ENCODE peak calls at places on chromosomes 6 and 20, in eight cellular contexts. One of them, this sample, is unnamed.
A peak's percentile ranks its signal among the peaks of the same experiment; 100 is the strongest.

GRCh38 chr20:57412347-57413029 is 21.3 kb downstream of the RBM38 start:
- DNase-seq in A549: no peak
- DNase-seq in spleen: peak; percentile 51
- DNase-seq in tibial nerve: no peak
- DNase-seq in astrocyte of the spinal cord: no peak
- DNase-seq in heart right ventricle: no peak
- DNase-seq in HCT116: no peak
- DNase-seq in cardiac muscle cell: no peak
- DNase-seq in this sample: no peak

GRCh38 chr6:159758031-159759001 is 3.5 kb upstream of the ACAT2 start:
- DNase-seq in HCT116: peak; percentile 23
- DNase-seq in tibial nerve: no peak
- DNase-seq in cardiac muscle cell: peak; percentile 44
- DNase-seq in astrocyte of the spinal cord: peak; percentile 51
- DNase-seq in heart right ventricle: no peak
- DNase-seq in spleen: no peak
- DNase-seq in A549: peak; percentile 33
- DNase-seq in this sample: no peak

GRCh38 chr20:59805266-59805665 is 128.2 kb downstream of the SYCP2 start:
- DNase-seq in spleen: peak; percentile 30
- DNase-seq in A549: no peak
- DNase-seq in astrocyte of the spinal cord: no peak
- DNase-seq in cardiac muscle cell: no peak
- DNase-seq in HCT116: no peak
- DNase-seq in heart right ventricle: no peak
- DNase-seq in tibial nerve: peak; percentile 2
- DNase-seq in this sample: no peak

GRCh38 chr6:167750956-167751358 is 75.8 kb upstream of the AFDN start:
- DNase-seq in heart right ventricle: peak; percentile 52
- DNase-seq in cardiac muscle cell: no peak
- DNase-seq in spleen: peak; percentile 74
- DNase-seq in tibial nerve: no peak
- DNase-seq in astrocyte of the spinal cord: no peak
- DNase-seq in HCT116: peak; percentile 8
- DNase-seq in A549: no peak
- DNase-seq in this sample: no peak

GRCh38 chr20:9761476-9761875 is 77.4 kb downstream of the PAK5 start:
- DNase-seq in tibial nerve: no peak
- DNase-seq in spleen: no peak
- DNase-seq in cardiac muscle cell: no peak
- DNase-seq in heart right ventricle: no peak
- DNase-seq in A549: no peak
- DNase-seq in astrocyte of the spinal cord: no peak
- DNase-seq in HCT116: no peak
- DNase-seq in this sample: no peak

GRCh38 chr20:38477747-38478146 is 5.1 kb downstream of the RALGAPB start:
- DNase-seq in HCT116: no peak
- DNase-seq in astrocyte of the spinal cord: no peak
- DNase-seq in tibial nerve: no peak
- DNase-seq in cardiac muscle cell: no peak
- DNase-seq in A549: no peak
- DNase-seq in heart right ventricle: no peak
- DNase-seq in spleen: no peak
- DNase-seq in this sample: no peak

GRCh38 chr20:36440370-36441026 is 100.8 kb upstream of the MYL9 start:
- DNase-seq in cardiac muscle cell: no peak
- DNase-seq in A549: no peak
- DNase-seq in HCT116: no peak
- DNase-seq in spleen: no peak
- DNase-seq in astrocyte of the spinal cord: no peak
- DNase-seq in tibial nerve: no peak
- DNase-seq in heart right ventricle: no peak
- DNase-seq in this sample: no peak

GRCh38 chr6:78607188-78607587 is 260.2 kb upstream of the IRAK1BP1 start:
- DNase-seq in HCT116: no peak
- DNase-seq in spleen: no peak
- DNase-seq in tibial nerve: no peak
- DNase-seq in astrocyte of the spinal cord: peak; percentile 65
- DNase-seq in heart right ventricle: no peak
- DNase-seq in cardiac muscle cell: peak; percentile 21
- DNase-seq in A549: no peak
- DNase-seq in this sample: no peak

GRCh38 chr6:149859938-149860337 is 4.2 kb downstream of the LRP11 start:
- DNase-seq in HCT116: no peak
- DNase-seq in heart right ventricle: no peak
- DNase-seq in cardiac muscle cell: no peak
- DNase-seq in A549: no peak
- DNase-seq in spleen: no peak
- DNase-seq in astrocyte of the spinal cord: no peak
- DNase-seq in tibial nerve: no peak
- DNase-seq in this sample: no peak

GRCh38 chr6:79077680-79078056 is 386 bp downstream of the PHIP start:
- DNase-seq in tibial nerve: no peak
- DNase-seq in astrocyte of the spinal cord: no peak
- DNase-seq in A549: no peak
- DNase-seq in HCT116: no peak
- DNase-seq in heart right ventricle: no peak
- DNase-seq in cardiac muscle cell: no peak
- DNase-seq in spleen: no peak
- DNase-seq in this sample: no peak

GRCh38 chr20:17960927-17961599 is 7.5 kb downstream of the SNX5 start:
- DNase-seq in cardiac muscle cell: peak; percentile 90
- DNase-seq in spleen: no peak
- DNase-seq in astrocyte of the spinal cord: peak; percentile 85
- DNase-seq in HCT116: no peak
- DNase-seq in tibial nerve: no peak
- DNase-seq in heart right ventricle: no peak
- DNase-seq in A549: no peak
- DNase-seq in this sample: no peak

GRCh38 chr20:34129518-34130162 is 17.6 kb upstream of the EIF2S2 start:
- DNase-seq in spleen: peak; percentile 79
- DNase-seq in HCT116: peak; percentile 75
- DNase-seq in cardiac muscle cell: peak; percentile 83
- DNase-seq in A549: peak; percentile 77
- DNase-seq in astrocyte of the spinal cord: peak; percentile 70
- DNase-seq in heart right ventricle: peak; percentile 64
- DNase-seq in tibial nerve: peak; percentile 88
- DNase-seq in this sample: peak; percentile 44

GRCh38 chr6:14472964-14473363 is 355.4 kb downstream of the CD83 start:
- DNase-seq in heart right ventricle: peak; percentile 16
- DNase-seq in A549: no peak
- DNase-seq in astrocyte of the spinal cord: peak; percentile 36
- DNase-seq in HCT116: no peak
- DNase-seq in cardiac muscle cell: peak; percentile 44
- DNase-seq in tibial nerve: no peak
- DNase-seq in spleen: no peak
- DNase-seq in this sample: no peak

GRCh38 chr20:51553897-51554504 is 11.5 kb upstream of the NFATC2 start:
- DNase-seq in HCT116: no peak
- DNase-seq in cardiac muscle cell: peak; percentile 49
- DNase-seq in astrocyte of the spinal cord: peak; percentile 47
- DNase-seq in spleen: no peak
- DNase-seq in heart right ventricle: no peak
- DNase-seq in A549: no peak
- DNase-seq in tibial nerve: no peak
- DNase-seq in this sample: no peak

DNA sequence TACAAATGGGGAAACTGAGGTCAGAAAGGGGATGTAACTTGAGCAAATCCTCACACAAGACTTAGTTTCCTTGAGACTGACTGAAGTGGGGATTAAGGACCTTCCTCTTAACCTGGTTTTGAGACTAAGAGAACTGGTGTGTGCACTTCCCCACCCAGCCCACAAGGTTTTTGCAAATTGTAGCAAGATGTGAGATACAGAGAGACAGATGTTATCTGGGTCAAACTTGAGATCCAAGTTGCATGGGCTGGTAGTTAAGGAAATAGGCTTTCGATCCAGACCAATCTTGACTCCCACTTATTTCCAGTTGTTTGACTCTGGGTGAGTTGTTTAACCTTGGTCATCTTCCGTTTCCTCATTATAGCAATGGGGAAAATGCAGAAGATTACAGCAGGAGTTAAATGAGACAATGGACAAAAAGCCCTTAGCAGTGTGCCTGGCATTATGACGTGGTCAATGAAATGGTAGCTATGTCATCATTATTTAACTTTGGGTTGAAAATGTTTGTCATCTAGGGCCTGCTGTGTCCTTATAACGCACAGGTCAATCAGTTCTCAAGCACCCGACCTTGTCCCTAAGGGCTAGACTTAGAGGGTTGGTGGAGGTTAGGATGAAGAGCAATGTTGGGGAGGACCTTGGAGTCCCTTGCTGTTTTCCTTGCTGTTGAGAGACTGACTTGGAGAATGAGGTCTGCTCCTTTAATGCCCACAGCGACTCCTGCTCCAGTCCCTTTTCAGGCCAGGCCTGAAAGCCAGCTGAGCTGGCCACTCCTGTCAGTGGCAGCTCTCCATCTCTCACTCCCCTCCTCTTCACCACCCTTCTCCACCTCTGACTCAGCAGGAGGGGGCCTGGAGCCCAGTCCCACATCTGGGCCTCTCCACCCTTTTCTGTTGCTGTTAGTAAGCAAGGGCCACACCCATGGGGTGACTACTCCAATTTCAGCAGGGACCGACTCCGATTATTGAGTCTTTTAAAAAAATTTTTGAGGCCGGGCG is 1.9 kb downstream of the SNX21 start:
- DNase-seq in A549: no peak
- DNase-seq in HCT116: no peak
- DNase-seq in spleen: peak; percentile 21
- DNase-seq in heart right ventricle: peak; percentile 44
- DNase-seq in astrocyte of the spinal cord: peak; percentile 28
- DNase-seq in tibial nerve: peak; percentile 49
- DNase-seq in cardiac muscle cell: no peak
- DNase-seq in this sample: no peak
- H3K4me3 ChIP-seq in A549: no peak overlapping the region
- H3K4me3 ChIP-seq in HCT116: no peak overlapping the region
- H3K4me3 ChIP-seq in spleen: peak overlapping the region; percentile 72
- H3K4me3 ChIP-seq in heart right ventricle: no peak overlapping the region
- H3K4me3 ChIP-seq in astrocyte of the spinal cord: no peak overlapping the region
- H3K4me3 ChIP-seq in tibial nerve: peak overlapping the region; percentile 62
- H3K4me3 ChIP-seq in cardiac muscle cell: no peak overlapping the region
- H3K4me3 ChIP-seq in this sample: peak overlapping the region; percentile 63

GRCh38 chr6:41784581-41785171 is 2.8 kb upstream of the TOMM6 start:
- DNase-seq in A549: no peak
- DNase-seq in HCT116: no peak
- DNase-seq in cardiac muscle cell: no peak
- DNase-seq in heart right ventricle: no peak
- DNase-seq in spleen: no peak
- DNase-seq in astrocyte of the spinal cord: no peak
- DNase-seq in tibial nerve: no peak
- DNase-seq in this sample: no peak

GRCh38 chr6:41787219-41787917 is at the start of gene TOMM6:
- DNase-seq in tibial nerve: peak; percentile 94
- DNase-seq in A549: peak; percentile 94
- DNase-seq in spleen: peak; percentile 99
- DNase-seq in astrocyte of the spinal cord: peak; percentile 96
- DNase-seq in HCT116: peak; percentile 88
- DNase-seq in cardiac muscle cell: peak; percentile 97
- DNase-seq in heart right ventricle: peak; percentile 95
- DNase-seq in this sample: peak; percentile 75

GRCh38 chr6:41785689-41786450 is 1.6 kb upstream of the TOMM6 start:
- DNase-seq in cardiac muscle cell: peak; percentile 39
- DNase-seq in spleen: no peak
- DNase-seq in heart right ventricle: no peak
- DNase-seq in tibial nerve: no peak
- DNase-seq in A549: no peak
- DNase-seq in astrocyte of the spinal cord: peak; percentile 28
- DNase-seq in HCT116: no peak
- DNase-seq in this sample: no peak

GRCh38 chr6:41785254-41785653 is 2.2 kb upstream of the TOMM6 start:
- DNase-seq in spleen: peak; percentile 80
- DNase-seq in heart right ventricle: no peak
- DNase-seq in astrocyte of the spinal cord: no peak
- DNase-seq in A549: no peak
- DNase-seq in HCT116: no peak
- DNase-seq in cardiac muscle cell: no peak
- DNase-seq in tibial nerve: no peak
- DNase-seq in this sample: no peak

GRCh38 chr6:41786451-41787218 is 859 bp upstream of the TOMM6 start:
- DNase-seq in spleen: peak; percentile 99
- DNase-seq in HCT116: peak; percentile 23
- DNase-seq in A549: peak; percentile 72
- DNase-seq in heart right ventricle: peak; percentile 91
- DNase-seq in astrocyte of the spinal cord: peak; percentile 81
- DNase-seq in cardiac muscle cell: peak; percentile 88
- DNase-seq in tibial nerve: peak; percentile 77
- DNase-seq in this sample: no peak
- TF ChIP-seq CTCF in spleen: peak; percentile 91
- TF ChIP-seq CTCF in HCT116: peak; percentile 75
- TF ChIP-seq CTCF in A549: peak; percentile 54
- TF ChIP-seq CTCF in heart right ventricle: peak; percentile 78
- TF ChIP-seq CTCF in astrocyte of the spinal cord: peak; percentile 64
- TF ChIP-seq CTCF in cardiac muscle cell: peak; percentile 60
- TF ChIP-seq CTCF in tibial nerve: peak; percentile 93
- TF ChIP-seq CTCF in this sample: peak; percentile 65

GRCh38 chr6:41470341-41471063 is 75.7 kb upstream of the FOXP4 start:
- DNase-seq in HCT116: no peak
- DNase-seq in cardiac muscle cell: peak; percentile 75
- DNase-seq in A549: no peak
- DNase-seq in spleen: no peak
- DNase-seq in astrocyte of the spinal cord: peak; percentile 29
- DNase-seq in tibial nerve: peak; percentile 55
- DNase-seq in heart right ventricle: no peak
- DNase-seq in this sample: no peak
- H3K4me3 ChIP-seq in HCT116: peak overlapping the region; percentile 48
- H3K4me3 ChIP-seq in cardiac muscle cell: peak overlapping the region; percentile 8
- H3K4me3 ChIP-seq in A549: no peak overlapping the region
- H3K4me3 ChIP-seq in spleen: peak overlapping the region; percentile 3
- H3K4me3 ChIP-seq in astrocyte of the spinal cord: no peak overlapping the region
- H3K4me3 ChIP-seq in tibial nerve: peak overlapping the region; percentile 6
- H3K4me3 ChIP-seq in heart right ventricle: no peak overlapping the region
- H3K4me3 ChIP-seq in this sample: no peak overlapping the region

GRCh38 chr6:4191271-4191721 is 55.9 kb upstream of the ECI2 start:
- DNase-seq in spleen: no peak
- DNase-seq in A549: no peak
- DNase-seq in heart right ventricle: no peak
- DNase-seq in HCT116: no peak
- DNase-seq in tibial nerve: no peak
- DNase-seq in astrocyte of the spinal cord: no peak
- DNase-seq in cardiac muscle cell: no peak
- DNase-seq in this sample: no peak

GRCh38 chr6:4189249-4189648 is 53.9 kb upstream of the ECI2 start:
- DNase-seq in A549: no peak
- DNase-seq in tibial nerve: no peak
- DNase-seq in spleen: no peak
- DNase-seq in heart right ventricle: no peak
- DNase-seq in cardiac muscle cell: no peak
- DNase-seq in HCT116: no peak
- DNase-seq in astrocyte of the spinal cord: no peak
- DNase-seq in this sample: no peak

GRCh38 chr6:4188801-4189200 is 53.4 kb upstream of the ECI2 start:
- DNase-seq in astrocyte of the spinal cord: no peak
- DNase-seq in cardiac muscle cell: no peak
- DNase-seq in tibial nerve: no peak
- DNase-seq in heart right ventricle: no peak
- DNase-seq in spleen: no peak
- DNase-seq in A549: no peak
- DNase-seq in HCT116: no peak
- DNase-seq in this sample: no peak

GRCh38 chr6:4192627-4193026 is 57.3 kb upstream of the ECI2 start:
- DNase-seq in cardiac muscle cell: no peak
- DNase-seq in heart right ventricle: no peak
- DNase-seq in tibial nerve: no peak
- DNase-seq in A549: no peak
- DNase-seq in spleen: no peak
- DNase-seq in astrocyte of the spinal cord: no peak
- DNase-seq in HCT116: no peak
- DNase-seq in this sample: no peak

GRCh38 chr6:4192173-4192572 is 56.8 kb upstream of the ECI2 start:
- DNase-seq in HCT116: no peak
- DNase-seq in spleen: no peak
- DNase-seq in astrocyte of the spinal cord: no peak
- DNase-seq in A549: no peak
- DNase-seq in tibial nerve: no peak
- DNase-seq in cardiac muscle cell: no peak
- DNase-seq in heart right ventricle: no peak
- DNase-seq in this sample: no peak
- TF ChIP-seq CTCF in HCT116: no peak
- TF ChIP-seq CTCF in spleen: no peak
- TF ChIP-seq CTCF in astrocyte of the spinal cord: no peak
- TF ChIP-seq CTCF in A549: no peak
- TF ChIP-seq CTCF in tibial nerve: no peak
- TF ChIP-seq CTCF in cardiac muscle cell: no peak
- TF ChIP-seq CTCF in heart right ventricle: no peak
- TF ChIP-seq CTCF in this sample: no peak